ENCODE peak calls at places on chromosomes 6 and 20, in four cellular contexts. One of them, this sample, is unnamed.

GRCh38 chr20:1299522-1299921 is 29.4 kb downstream of the SDCBP2 start:
- DNase-seq in tibial artery: no peak
- DNase-seq in heart right ventricle: no peak
- DNase-seq in body of pancreas: no peak
- DNase-seq in this sample: no peak

GRCh38 chr6:106134906-106135634 is 48.9 kb downstream of the PRDM1 start:
- DNase-seq in tibial artery: no peak
- DNase-seq in heart right ventricle: no peak
- DNase-seq in body of pancreas: no peak
- DNase-seq in this sample: no peak

GRCh38 chr6:12119085-12119588 is 107.0 kb downstream of the HIVEP1 start:
- DNase-seq in tibial artery: no peak
- DNase-seq in heart right ventricle: no peak
- DNase-seq in body of pancreas: no peak
- DNase-seq in this sample: no peak

GRCh38 chr6:97205936-97206335 is 77.1 kb downstream of the MMS22L start:
- DNase-seq in tibial artery: no peak
- DNase-seq in heart right ventricle: no peak
- DNase-seq in body of pancreas: no peak
- DNase-seq in this sample: no peak

GRCh38 chr6:43302126-43302525 is 4.1 kb downstream of the SLC22A7 start:
- DNase-seq in tibial artery: no peak
- DNase-seq in heart right ventricle: no peak
- DNase-seq in body of pancreas: no peak
- DNase-seq in this sample: no peak

GRCh38 chr6:97850458-97851218 is 567.6 kb upstream of the MMS22L start:
- DNase-seq in tibial artery: no peak
- DNase-seq in heart right ventricle: no peak
- DNase-seq in body of pancreas: no peak
- DNase-seq in this sample: peak; percentile 12

GRCh38 chr6:144373195-144373594 is 88.1 kb downstream of the UTRN start:
- DNase-seq in tibial artery: no peak
- DNase-seq in heart right ventricle: no peak
- DNase-seq in body of pancreas: no peak
- DNase-seq in this sample: no peak

GRCh38 chr6:167441653-167442644 is 117.1 kb downstream of the TTLL2 start:
- DNase-seq in tibial artery: no peak
- DNase-seq in heart right ventricle: no peak
- DNase-seq in body of pancreas: no peak
- DNase-seq in this sample: no peak

GRCh38 chr6:12538881-12539357 is 177.6 kb upstream of the PHACTR1 start:
- DNase-seq in tibial artery: no peak
- DNase-seq in heart right ventricle: peak; percentile 25
- DNase-seq in body of pancreas: peak; percentile 65
- DNase-seq in this sample: no peak

GRCh38 chr6:87391334-87391733 is 16.4 kb upstream of the CFAP206 start:
- DNase-seq in tibial artery: no peak
- DNase-seq in heart right ventricle: no peak
- DNase-seq in body of pancreas: no peak
- DNase-seq in this sample: no peak

GRCh38 chr6:112620832-112621569 is 273.9 kb downstream of the RFPL4B start:
- DNase-seq in tibial artery: no peak
- DNase-seq in heart right ventricle: no peak
- DNase-seq in body of pancreas: no peak
- DNase-seq in this sample: no peak

GRCh38 chr6:50845499-50846108 is 26.9 kb downstream of the TFAP2B start:
- DNase-seq in tibial artery: no peak
- DNase-seq in heart right ventricle: no peak
- DNase-seq in body of pancreas: no peak
- DNase-seq in this sample: no peak

GRCh38 chr6:154164397-154164796 is 125.4 kb downstream of the OPRM1 start:
- DNase-seq in tibial artery: peak; percentile 61
- DNase-seq in heart right ventricle: no peak
- DNase-seq in body of pancreas: no peak
- DNase-seq in this sample: no peak

GRCh38 chr6:15329154-15329781 is 83.4 kb downstream of the JARID2 start:
- DNase-seq in tibial artery: no peak
- DNase-seq in heart right ventricle: no peak
- DNase-seq in body of pancreas: no peak
- DNase-seq in this sample: no peak

GRCh38 chr20:23163562-23163961 is 77.4 kb upstream of the CD93 start:
- DNase-seq in tibial artery: peak; percentile 17
- DNase-seq in heart right ventricle: no peak
- DNase-seq in body of pancreas: no peak
- DNase-seq in this sample: no peak

GRCh38 chr6:126824815-126825214 is 293.7 kb upstream of the RSPO3 start:
- DNase-seq in tibial artery: no peak
- DNase-seq in heart right ventricle: no peak
- DNase-seq in body of pancreas: no peak
- DNase-seq in this sample: no peak

GRCh38 chr6:35496036-35496850 is 636 bp downstream of the TEAD3 start:
- DNase-seq in tibial artery: peak; percentile 50
- DNase-seq in heart right ventricle: peak; percentile 50
- DNase-seq in body of pancreas: peak; percentile 54
- DNase-seq in this sample: no peak

GRCh38 chr6:35496851-35497570 is at the start of gene TEAD3:
- DNase-seq in tibial artery: no peak
- DNase-seq in heart right ventricle: peak; percentile 70
- DNase-seq in body of pancreas: peak; percentile 57
- DNase-seq in this sample: no peak

GRCh38 chr6:35493307-35493983 is 3.4 kb downstream of the TEAD3 start:
- DNase-seq in tibial artery: no peak
- DNase-seq in heart right ventricle: no peak
- DNase-seq in body of pancreas: no peak
- DNase-seq in this sample: no peak

GRCh38 chr6:35494161-35494563 is 2.7 kb downstream of the TEAD3 start:
- DNase-seq in tibial artery: no peak
- DNase-seq in heart right ventricle: no peak
- DNase-seq in body of pancreas: no peak
- DNase-seq in this sample: no peak

DNA sequence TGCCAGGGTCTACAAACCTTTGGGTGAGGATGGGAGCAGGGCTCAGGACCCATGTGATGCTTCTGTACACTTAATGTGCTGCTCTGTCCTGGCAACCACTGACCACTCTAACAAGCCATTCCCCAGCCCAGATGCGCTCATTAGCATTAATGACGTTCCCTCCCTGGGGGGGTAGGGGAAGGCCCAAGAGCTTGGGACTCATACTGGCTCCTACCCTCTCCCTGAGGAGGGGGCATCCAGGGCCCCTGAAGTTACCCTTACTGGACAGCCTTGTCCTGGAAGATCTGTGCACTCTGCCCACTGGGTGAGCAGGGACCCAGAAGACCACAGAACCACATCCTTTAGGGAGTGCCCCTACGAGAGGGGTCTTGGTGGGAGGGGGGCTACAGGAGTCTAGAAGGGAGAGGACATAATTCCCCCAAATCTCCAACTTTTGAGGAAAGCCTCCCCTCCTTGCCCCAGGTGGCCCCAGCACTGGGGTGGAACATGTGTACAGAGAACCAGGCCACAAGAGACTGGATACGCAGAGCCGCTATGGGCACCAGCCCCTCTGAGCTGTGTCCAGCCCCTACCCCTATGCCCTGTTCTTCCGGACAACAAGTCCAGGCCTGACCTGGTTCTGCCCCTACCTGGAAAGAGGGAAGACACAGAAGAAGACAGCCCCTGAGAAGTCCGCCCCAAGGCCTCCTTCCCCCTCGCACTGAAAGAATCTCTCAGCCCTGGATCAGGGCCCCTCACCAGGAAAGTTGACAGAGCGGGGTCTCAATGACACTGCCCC is 1.4 kb downstream of the TEAD3 start:
- DNase-seq in tibial artery: peak; percentile 54
- DNase-seq in heart right ventricle: no peak
- DNase-seq in body of pancreas: no peak
- DNase-seq in this sample: no peak
- H3K27ac ChIP-seq in tibial artery: peak overlapping the region; percentile 100
- H3K27ac ChIP-seq in heart right ventricle: no peak overlapping the region
- H3K27ac ChIP-seq in body of pancreas: peak overlapping the region; percentile 65
- H3K27ac ChIP-seq in this sample: no peak overlapping the region

GRCh38 chr6:129485746-129486145 is 224.2 kb downstream of the ARHGAP18 start:
- DNase-seq in tibial artery: no peak
- DNase-seq in heart right ventricle: no peak
- DNase-seq in body of pancreas: no peak
- DNase-seq in this sample: no peak
- H3K27ac ChIP-seq in tibial artery: no peak overlapping the region
- H3K27ac ChIP-seq in heart right ventricle: no peak overlapping the region
- H3K27ac ChIP-seq in body of pancreas: no peak overlapping the region
- H3K27ac ChIP-seq in this sample: peak overlapping the region; percentile 5

DNA sequence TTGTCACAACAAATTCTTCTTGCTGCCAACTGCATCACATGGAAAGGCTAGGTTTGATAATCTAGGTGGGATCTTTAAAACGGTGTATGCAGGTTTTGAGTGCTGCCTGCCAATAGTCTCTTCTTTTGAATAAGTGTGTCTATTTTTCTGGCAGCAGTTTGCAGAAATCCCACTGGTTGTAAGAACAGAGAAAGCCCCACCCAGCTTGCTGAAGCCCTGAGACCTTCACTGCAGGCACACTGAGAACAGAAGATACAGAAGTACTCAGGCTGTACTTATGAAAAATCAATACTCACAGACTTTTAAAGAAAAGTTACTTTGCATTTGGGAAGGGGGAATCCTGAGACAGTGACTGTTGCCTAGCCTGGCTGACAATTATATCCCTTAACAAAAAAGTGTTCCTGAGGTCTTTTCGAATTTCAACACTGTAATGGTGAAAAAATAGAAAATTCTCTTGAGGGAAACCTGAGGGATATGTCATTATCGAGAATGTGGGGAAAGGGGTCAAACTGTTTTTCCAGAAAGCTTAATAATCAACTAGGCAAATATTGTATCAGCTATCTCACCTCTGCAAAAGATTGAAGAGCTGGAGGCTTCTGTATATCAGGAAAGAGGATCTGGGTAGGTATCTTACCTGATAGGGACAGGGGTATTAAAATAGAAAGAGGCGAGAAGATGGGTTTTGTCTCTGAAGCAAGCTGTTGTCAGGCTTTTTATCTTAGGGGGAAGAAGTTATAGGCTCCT is 199.9 kb downstream of the LRFN2 start:
- DNase-seq in tibial artery: no peak
- DNase-seq in heart right ventricle: no peak
- DNase-seq in body of pancreas: no peak
- DNase-seq in this sample: no peak
- H3K27ac ChIP-seq in tibial artery: no peak overlapping the region
- H3K27ac ChIP-seq in heart right ventricle: no peak overlapping the region
- H3K27ac ChIP-seq in body of pancreas: no peak overlapping the region
- H3K27ac ChIP-seq in this sample: no peak overlapping the region

GRCh38 chr6:104640141-104640700 is 219.5 kb downstream of the HACE1 start:
- DNase-seq in tibial artery: no peak
- DNase-seq in heart right ventricle: no peak
- DNase-seq in body of pancreas: no peak
- DNase-seq in this sample: no peak

GRCh38 chr6:104642871-104643270 is 216.8 kb downstream of the HACE1 start:
- DNase-seq in tibial artery: no peak
- DNase-seq in heart right ventricle: no peak
- DNase-seq in body of pancreas: no peak
- DNase-seq in this sample: no peak

GRCh38 chr6:104639671-104640070 is 220.0 kb downstream of the HACE1 start:
- DNase-seq in tibial artery: no peak
- DNase-seq in heart right ventricle: no peak
- DNase-seq in body of pancreas: no peak
- DNase-seq in this sample: no peak

GRCh38 chr6:104638841-104639290 is 220.9 kb downstream of the HACE1 start:
- DNase-seq in tibial artery: no peak
- DNase-seq in heart right ventricle: peak; percentile 23
- DNase-seq in body of pancreas: no peak
- DNase-seq in this sample: no peak

GRCh38 chr6:104640761-104641160 is 219.0 kb downstream of the HACE1 start:
- DNase-seq in tibial artery: no peak
- DNase-seq in heart right ventricle: no peak
- DNase-seq in body of pancreas: no peak
- DNase-seq in this sample: no peak
- H3K27ac ChIP-seq in tibial artery: no peak overlapping the region
- H3K27ac ChIP-seq in heart right ventricle: no peak overlapping the region
- H3K27ac ChIP-seq in body of pancreas: no peak overlapping the region
- H3K27ac ChIP-seq in this sample: no peak overlapping the region

GRCh38 chr20:6705106-6705766 is 62.2 kb upstream of the BMP2 start:
- DNase-seq in tibial artery: no peak
- DNase-seq in heart right ventricle: no peak
- DNase-seq in body of pancreas: no peak
- DNase-seq in this sample: no peak
- H3K27ac ChIP-seq in tibial artery: peak overlapping the region; percentile 84
- H3K27ac ChIP-seq in heart right ventricle: peak overlapping the region; percentile 38
- H3K27ac ChIP-seq in body of pancreas: peak overlapping the region; percentile 93
- H3K27ac ChIP-seq in this sample: no peak overlapping the region

DNA sequence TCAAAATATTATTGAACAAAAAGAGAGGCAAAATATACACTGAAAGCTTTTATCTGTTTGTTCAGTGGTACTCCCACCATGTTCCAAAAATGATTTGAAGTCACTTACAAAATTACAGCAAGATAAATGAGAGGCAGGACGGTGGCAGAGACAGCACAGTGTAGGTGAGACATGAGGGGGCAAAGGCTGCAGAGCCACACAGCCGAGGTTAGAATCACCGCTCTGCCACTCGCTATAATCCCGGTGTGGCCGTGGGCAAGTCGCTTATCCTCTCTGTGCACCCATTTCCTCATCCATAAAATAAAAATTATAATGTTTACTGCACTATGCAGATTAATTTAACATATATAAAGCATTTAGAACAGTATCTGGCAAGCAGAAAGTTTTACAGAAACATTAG is 140.1 kb upstream of the BEND6 start:
- DNase-seq in tibial artery: no peak
- DNase-seq in heart right ventricle: no peak
- DNase-seq in body of pancreas: no peak
- DNase-seq in this sample: no peak
- H3K27ac ChIP-seq in tibial artery: peak overlapping the region; percentile 31
- H3K27ac ChIP-seq in heart right ventricle: peak overlapping the region; percentile 6
- H3K27ac ChIP-seq in body of pancreas: no peak overlapping the region
- H3K27ac ChIP-seq in this sample: peak overlapping the region; percentile 40

GRCh38 chr20:8062781-8063180 is 43.2 kb upstream of the TMX4 start:
- DNase-seq in tibial artery: no peak
- DNase-seq in heart right ventricle: no peak
- DNase-seq in body of pancreas: no peak
- DNase-seq in this sample: no peak
- H3K27ac ChIP-seq in tibial artery: no peak overlapping the region
- H3K27ac ChIP-seq in heart right ventricle: no peak overlapping the region
- H3K27ac ChIP-seq in body of pancreas: no peak overlapping the region
- H3K27ac ChIP-seq in this sample: no peak overlapping the region